ENCODE peak calls at places on chromosomes 13 and 19, in four cellular contexts. One of them, this sample, is unnamed.

GRCh38 chr13:50106559-50106958 is 91.3 kb downstream of the KCNRG start:
- DNase-seq in hepatocyte: no peak
- DNase-seq in PC-9: no peak
- DNase-seq in GM23338: no peak
- DNase-seq in this sample: no peak

GRCh38 chr19:49835562-49835961 is 15.4 kb upstream of the PTOV1 start:
- DNase-seq in hepatocyte: no peak
- DNase-seq in PC-9: no peak
- DNase-seq in GM23338: no peak
- DNase-seq in this sample: no peak

GRCh38 chr13:31968473-31968872 is 63.1 kb upstream of the FRY start:
- DNase-seq in hepatocyte: peak
- DNase-seq in PC-9: no peak
- DNase-seq in GM23338: no peak
- DNase-seq in this sample: no peak

GRCh38 chr19:55341191-55342043 is 1.7 kb downstream of the KMT5C start:
- DNase-seq in hepatocyte: peak
- DNase-seq in PC-9: peak
- DNase-seq in GM23338: peak
- DNase-seq in this sample: no peak

GRCh38 chr13:35744566-35745203 is 268.2 kb upstream of the MAB21L1 start:
- DNase-seq in hepatocyte: no peak
- DNase-seq in PC-9: no peak
- DNase-seq in GM23338: no peak
- DNase-seq in this sample: no peak

GRCh38 chr19:42023121-42023942 is 29.3 kb upstream of the ATP1A3 start:
- DNase-seq in hepatocyte: no peak
- DNase-seq in PC-9: no peak
- DNase-seq in GM23338: peak
- DNase-seq in this sample: no peak

GRCh38 chr19:51978882-51979281 is 7.8 kb downstream of the ZNF350 start:
- DNase-seq in hepatocyte: no peak
- DNase-seq in PC-9: no peak
- DNase-seq in GM23338: no peak
- DNase-seq in this sample: no peak

GRCh38 chr13:110319774-110320509 is 12.9 kb downstream of the COL4A2 start:
- DNase-seq in hepatocyte: no peak
- DNase-seq in PC-9: peak
- DNase-seq in GM23338: no peak
- DNase-seq in this sample: peak

GRCh38 chr13:80237646-80238045 is 103.3 kb downstream of the SPRY2 start:
- DNase-seq in hepatocyte: no peak
- DNase-seq in PC-9: no peak
- DNase-seq in GM23338: no peak
- DNase-seq in this sample: no peak

GRCh38 chr19:35812220-35813042 is at the start of gene PRODH2:
- DNase-seq in hepatocyte: no peak
- DNase-seq in PC-9: no peak
- DNase-seq in GM23338: no peak
- DNase-seq in this sample: no peak

GRCh38 chr19:29963576-29963975 is 21.5 kb downstream of the URI1 start:
- DNase-seq in hepatocyte: no peak
- DNase-seq in PC-9: no peak
- DNase-seq in GM23338: no peak
- DNase-seq in this sample: no peak
- H3K4me3 ChIP-seq in hepatocyte: no peak
- H3K4me3 ChIP-seq in PC-9: no peak
- H3K4me3 ChIP-seq in GM23338: no peak
- H3K4me3 ChIP-seq in this sample: no peak

GRCh38 chr19:34261335-34262109 is 7.2 kb downstream of the GARRE1 start:
- DNase-seq in hepatocyte: no peak
- DNase-seq in PC-9: peak
- DNase-seq in GM23338: peak
- DNase-seq in this sample: no peak

GRCh38 chr19:34269081-34269480 is 14.7 kb downstream of the GARRE1 start:
- DNase-seq in hepatocyte: no peak
- DNase-seq in PC-9: no peak
- DNase-seq in GM23338: no peak
- DNase-seq in this sample: no peak

GRCh38 chr19:34269489-34269888 is 15.1 kb downstream of the GARRE1 start:
- DNase-seq in hepatocyte: no peak
- DNase-seq in PC-9: no peak
- DNase-seq in GM23338: no peak
- DNase-seq in this sample: no peak

GRCh38 chr19:34263745-34264237 is 9.4 kb downstream of the GARRE1 start:
- DNase-seq in hepatocyte: no peak
- DNase-seq in PC-9: no peak
- DNase-seq in GM23338: no peak
- DNase-seq in this sample: no peak

GRCh38 chr19:34265221-34265650 is 10.9 kb downstream of the GARRE1 start:
- DNase-seq in hepatocyte: no peak
- DNase-seq in PC-9: no peak
- DNase-seq in GM23338: peak
- DNase-seq in this sample: no peak
- TF ChIP-seq CTCF in hepatocyte: no peak
- TF ChIP-seq CTCF in PC-9: no peak
- TF ChIP-seq CTCF in GM23338: no peak
- TF ChIP-seq CTCF in this sample: no peak

GRCh38 chr19:15288146-15288963 is 44.0 kb downstream of the BRD4 start:
- DNase-seq in hepatocyte: no peak
- DNase-seq in PC-9: no peak
- DNase-seq in GM23338: no peak
- DNase-seq in this sample: no peak

GRCh38 chr19:15291666-15292065 is 40.7 kb downstream of the BRD4 start:
- DNase-seq in hepatocyte: no peak
- DNase-seq in PC-9: no peak
- DNase-seq in GM23338: no peak
- DNase-seq in this sample: no peak

GRCh38 chr19:15290149-15290548 is 42.2 kb downstream of the BRD4 start:
- DNase-seq in hepatocyte: no peak
- DNase-seq in PC-9: no peak
- DNase-seq in GM23338: no peak
- DNase-seq in this sample: no peak

GRCh38 chr19:15291089-15291488 is 41.2 kb downstream of the BRD4 start:
- DNase-seq in hepatocyte: no peak
- DNase-seq in PC-9: no peak
- DNase-seq in GM23338: no peak
- DNase-seq in this sample: no peak

DNA sequence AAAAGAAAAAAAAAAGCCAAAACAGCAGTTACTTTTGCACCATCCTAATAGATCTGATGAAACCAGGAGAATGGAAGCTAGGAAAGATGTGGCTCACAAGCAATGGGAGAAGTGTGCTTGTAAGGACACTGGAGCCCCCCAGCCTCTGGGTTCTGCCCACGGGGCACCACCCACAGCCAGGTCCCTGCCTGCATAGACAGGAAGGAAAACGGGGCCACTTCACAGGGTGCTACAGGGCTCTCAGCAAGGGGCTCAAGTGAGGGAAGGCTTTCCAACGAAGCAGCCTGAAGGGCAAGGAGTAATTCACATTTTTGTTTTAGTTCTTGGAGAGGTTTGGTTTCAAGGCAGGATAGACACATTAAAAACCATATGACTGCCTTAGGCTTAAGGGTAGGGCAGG is 42.7 kb downstream of the BRD4 start:
- DNase-seq in hepatocyte: no peak
- DNase-seq in PC-9: no peak
- DNase-seq in GM23338: no peak
- DNase-seq in this sample: no peak
- H3K4me3 ChIP-seq in hepatocyte: no peak
- H3K4me3 ChIP-seq in PC-9: no peak
- H3K4me3 ChIP-seq in GM23338: no peak
- H3K4me3 ChIP-seq in this sample: no peak

GRCh38 chr13:104204177-104204576 is 1138.0 kb upstream of the SLC10A2 start:
- DNase-seq in hepatocyte: no peak
- DNase-seq in PC-9: no peak
- DNase-seq in GM23338: peak
- DNase-seq in this sample: no peak
- TF ChIP-seq CTCF in hepatocyte: no peak
- TF ChIP-seq CTCF in PC-9: peak
- TF ChIP-seq CTCF in GM23338: peak
- TF ChIP-seq CTCF in this sample: no peak

GRCh38 chr19:4059493-4059880 is 7.2 kb downstream of the ZBTB7A start:
- DNase-seq in hepatocyte: peak
- DNase-seq in PC-9: no peak
- DNase-seq in GM23338: no peak
- DNase-seq in this sample: no peak

GRCh38 chr19:4060621-4061177 is 6.0 kb downstream of the ZBTB7A start:
- DNase-seq in hepatocyte: peak
- DNase-seq in PC-9: no peak
- DNase-seq in GM23338: no peak
- DNase-seq in this sample: no peak

GRCh38 chr19:4058696-4059492 is 7.8 kb downstream of the ZBTB7A start:
- DNase-seq in hepatocyte: no peak
- DNase-seq in PC-9: no peak
- DNase-seq in GM23338: peak
- DNase-seq in this sample: no peak

GRCh38 chr19:4059931-4060620 is 6.6 kb downstream of the ZBTB7A start:
- DNase-seq in hepatocyte: peak
- DNase-seq in PC-9: no peak
- DNase-seq in GM23338: peak
- DNase-seq in this sample: no peak

DNA sequence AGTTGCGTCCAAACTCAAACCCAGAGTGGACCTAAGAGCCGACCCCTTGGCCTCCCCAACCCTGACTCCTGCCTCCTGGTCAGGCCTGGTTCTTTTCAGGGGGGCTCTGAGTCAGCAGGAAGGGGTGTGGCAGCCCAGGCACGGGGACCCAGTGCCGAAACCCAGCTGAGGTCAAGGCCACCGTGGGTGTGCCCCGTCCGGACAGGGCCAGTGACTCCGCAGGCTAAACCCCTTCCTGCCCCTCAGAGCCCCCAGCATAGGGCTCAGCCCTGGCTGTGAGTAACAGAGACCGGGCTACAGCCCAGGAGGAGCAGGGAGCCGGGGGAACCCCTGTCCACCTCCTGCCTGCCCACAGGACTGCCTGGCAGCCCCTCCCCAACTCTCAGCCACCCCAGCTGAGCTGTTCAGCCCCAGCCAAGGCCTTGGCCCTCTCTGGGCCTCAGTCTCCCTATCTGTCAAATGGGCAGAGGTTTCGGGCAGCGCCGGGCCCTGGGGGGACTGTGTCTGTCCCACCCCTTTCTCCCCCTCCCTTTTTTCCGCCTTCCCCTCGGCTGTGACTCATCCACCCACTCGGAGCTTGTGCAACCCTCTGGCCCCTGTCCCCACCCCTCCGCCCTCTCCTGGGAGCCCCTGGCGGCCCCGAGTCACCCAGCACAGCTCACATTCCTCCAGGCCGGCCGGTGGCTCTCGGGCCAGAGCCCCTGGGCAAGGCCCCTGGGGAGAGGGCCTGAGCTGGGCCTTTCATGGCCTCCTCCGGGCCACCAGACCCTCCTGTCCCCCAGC is 8.6 kb downstream of the ZBTB7A start:
- DNase-seq in hepatocyte: peak
- DNase-seq in PC-9: peak
- DNase-seq in GM23338: peak
- DNase-seq in this sample: no peak
- H3K4me3 ChIP-seq in hepatocyte: no peak
- H3K4me3 ChIP-seq in PC-9: peak
- H3K4me3 ChIP-seq in GM23338: no peak
- H3K4me3 ChIP-seq in this sample: no peak

GRCh38 chr19:13598098-13598497 is 91.8 kb upstream of the CACNA1A start:
- DNase-seq in hepatocyte: no peak
- DNase-seq in PC-9: no peak
- DNase-seq in GM23338: no peak
- DNase-seq in this sample: no peak

GRCh38 chr19:13600091-13600490 is 93.8 kb upstream of the CACNA1A start:
- DNase-seq in hepatocyte: no peak
- DNase-seq in PC-9: no peak
- DNase-seq in GM23338: no peak
- DNase-seq in this sample: no peak

GRCh38 chr19:13599681-13600080 is 93.4 kb upstream of the CACNA1A start:
- DNase-seq in hepatocyte: no peak
- DNase-seq in PC-9: no peak
- DNase-seq in GM23338: no peak
- DNase-seq in this sample: no peak

GRCh38 chr19:13600802-13601201 is 94.5 kb upstream of the CACNA1A start:
- DNase-seq in hepatocyte: no peak
- DNase-seq in PC-9: no peak
- DNase-seq in GM23338: no peak
- DNase-seq in this sample: no peak

DNA sequence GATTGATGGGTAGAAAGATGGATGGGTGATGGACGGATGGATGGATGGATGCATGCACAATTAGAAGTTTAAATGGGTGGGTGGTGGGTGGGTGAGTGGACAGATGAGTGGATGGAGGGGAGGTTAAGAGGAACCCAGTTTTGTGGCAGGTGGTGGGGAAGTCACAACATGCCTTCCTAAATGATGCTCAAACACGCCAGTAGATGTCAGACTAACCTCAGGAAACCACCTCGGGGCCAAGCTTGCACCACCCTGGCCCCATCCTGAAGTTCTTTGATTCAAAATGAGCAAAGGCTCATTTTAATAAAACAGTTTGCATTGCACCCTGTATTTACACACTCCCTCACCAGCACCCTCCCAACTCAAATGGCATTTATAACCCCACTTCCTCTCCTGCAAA is 91.3 kb upstream of the CACNA1A start:
- DNase-seq in hepatocyte: peak
- DNase-seq in PC-9: peak
- DNase-seq in GM23338: peak
- DNase-seq in this sample: peak
- TF ChIP-seq CTCF in hepatocyte: peak
- TF ChIP-seq CTCF in PC-9: peak
- TF ChIP-seq CTCF in GM23338: peak
- TF ChIP-seq CTCF in this sample: peak

GRCh38 chr19:4077011-4077382 is 10.3 kb upstream of the ZBTB7A start:
- DNase-seq in hepatocyte: no peak
- DNase-seq in PC-9: no peak
- DNase-seq in GM23338: no peak
- DNase-seq in this sample: no peak

GRCh38 chr19:4075373-4075772 is 8.7 kb upstream of the ZBTB7A start:
- DNase-seq in hepatocyte: no peak
- DNase-seq in PC-9: no peak
- DNase-seq in GM23338: no peak
- DNase-seq in this sample: no peak

GRCh38 chr19:4081441-4082129 is 14.9 kb upstream of the ZBTB7A start:
- DNase-seq in hepatocyte: no peak
- DNase-seq in PC-9: no peak
- DNase-seq in GM23338: peak
- DNase-seq in this sample: no peak

GRCh38 chr19:4080473-4080872 is 13.8 kb upstream of the ZBTB7A start:
- DNase-seq in hepatocyte: no peak
- DNase-seq in PC-9: no peak
- DNase-seq in GM23338: no peak
- DNase-seq in this sample: no peak

GRCh38 chr19:4077800-4078683 is 11.3 kb upstream of the ZBTB7A start:
- DNase-seq in hepatocyte: peak
- DNase-seq in PC-9: no peak
- DNase-seq in GM23338: peak
- DNase-seq in this sample: no peak
- H3K4me3 ChIP-seq in hepatocyte: no peak
- H3K4me3 ChIP-seq in PC-9: no peak
- H3K4me3 ChIP-seq in GM23338: peak
- H3K4me3 ChIP-seq in this sample: peak

This sample was measured in astrocyte of the cerebellum.